ENCODE peak calls at places on chromosomes 5 and 9, in ten cellular contexts. I, Z, F, N, B, Q, X, D, P and V are unnamed samples.

GRCh38 chr5:112316006-112316405 is 103.1 kb downstream of the EPB41L4A start:
- DNase-seq in I (no peak), Z (no peak), F (no peak), N (no peak), B (no peak), Q (no peak), X (peak), D (no peak), P (no peak), V (no peak)

GRCh38 chr9:82054264-82055015 is 65.9 kb downstream of the SPATA31D1 start:
- DNase-seq in I (no peak), Z (no peak), F (no peak), N (no peak), B (no peak), Q (no peak), X (no peak), D (no peak), P (no peak), V (no peak)

GRCh38 chr5:141382469-141383294 is at the start of gene PCDHGA7:
- DNase-seq in I (no peak), Z (no peak), F (no peak), N (peak), B (no peak), Q (no peak), X (peak), D (no peak), P (peak), V (peak)

GRCh38 chr9:82780017-82780416 is 282.9 kb downstream of the RASEF start:
- DNase-seq in I (no peak), Z (no peak), F (no peak), N (no peak), B (no peak), Q (no peak), X (no peak), D (no peak), P (no peak), V (no peak)

GRCh38 chr5:170522211-170523128 is 18.6 kb downstream of the KCNIP1 start:
- DNase-seq in I (peak), Z (no peak), F (no peak), N (peak), B (no peak), Q (no peak), X (peak), D (no peak), P (no peak), V (no peak)

GRCh38 chr5:40679998-40680681 is 425 bp downstream of the PTGER4 start:
- DNase-seq in I (no peak), Z (peak), F (peak), N (no peak), B (no peak), Q (no peak), X (no peak), D (no peak), P (peak), V (no peak)

GRCh38 chr5:2530609-2531008 is 220.9 kb downstream of the IRX2 start:
- DNase-seq in I (no peak), Z (no peak), F (no peak), N (no peak), B (no peak), Q (no peak), X (no peak), D (no peak), P (no peak), V (no peak)

GRCh38 chr5:106121972-106122605 is 1548.6 kb downstream of the EFNA5 start:
- DNase-seq in I (no peak), Z (no peak), F (no peak), N (peak), B (no peak), Q (peak), X (peak), D (peak), P (peak), V (no peak)

GRCh38 chr5:100706796-100707195 is 171.6 kb downstream of the FAM174A start:
- DNase-seq in I (no peak), Z (no peak), F (no peak), N (peak), B (no peak), Q (no peak), X (peak), D (no peak), P (peak), V (no peak)

GRCh38 chr9:110208031-110208430 is at the start of gene C9orf152:
- DNase-seq in I (no peak), Z (no peak), F (no peak), N (no peak), B (no peak), Q (no peak), X (no peak), D (no peak), P (no peak), V (no peak)

GRCh38 chr5:83718195-83718825 is 2.3 kb downstream of the HAPLN1 start:
- DNase-seq in I (peak), Z (no peak), F (no peak), N (peak), B (peak), Q (peak), X (peak), D (peak), P (peak), V (no peak)

GRCh38 chr5:15013654-15014463 is 142.3 kb upstream of the ANKH start:
- DNase-seq in I (peak), Z (no peak), F (no peak), N (peak), B (peak), Q (peak), X (peak), D (peak), P (peak), V (no peak)

GRCh38 chr9:3459076-3459475 is 66.7 kb downstream of the RFX3 start:
- DNase-seq in I (no peak), Z (no peak), F (no peak), N (no peak), B (no peak), Q (no peak), X (no peak), D (peak), P (no peak), V (no peak)

GRCh38 chr9:136719212-136719880 is 7.0 kb downstream of the DIPK1B start:
- DNase-seq in I (no peak), Z (no peak), F (no peak), N (no peak), B (no peak), Q (no peak), X (no peak), D (no peak), P (no peak), V (no peak)

GRCh38 chr5:54753034-54753433 is 232.4 kb downstream of the ESM1 start:
- DNase-seq in I (peak), Z (no peak), F (peak), N (peak), B (no peak), Q (no peak), X (no peak), D (no peak), P (peak), V (no peak)

GRCh38 chr9:109117856-109118801 is 1.6 kb downstream of the TMEM245 start:
- DNase-seq in I (peak), Z (no peak), F (peak), N (peak), B (no peak), Q (no peak), X (peak), D (no peak), P (no peak), V (no peak)

GRCh38 chr9:97986466-97986865 is 3.3 kb downstream of the ANP32B start:
- DNase-seq in I (no peak), Z (no peak), F (no peak), N (no peak), B (no peak), Q (no peak), X (no peak), D (no peak), P (no peak), V (no peak)

GRCh38 chr9:86648156-86648827 is 294.1 kb upstream of the TUT7 start:
- DNase-seq in I (no peak), Z (no peak), F (no peak), N (no peak), B (no peak), Q (no peak), X (no peak), D (no peak), P (no peak), V (no peak)

GRCh38 chr9:122246666-122247065 is 17.9 kb upstream of the LHX6 start:
- DNase-seq in I (no peak), Z (no peak), F (no peak), N (no peak), B (no peak), Q (no peak), X (no peak), D (no peak), P (no peak), V (no peak)

GRCh38 chr9:118871531-118871930 is 497.7 kb downstream of the BRINP1 start:
- DNase-seq in I (no peak), Z (no peak), F (no peak), N (no peak), B (no peak), Q (no peak), X (no peak), D (no peak), P (no peak), V (no peak)

GRCh38 chr9:117868594-117868993 is 164.4 kb downstream of the TLR4 start:
- DNase-seq in I (no peak), Z (no peak), F (no peak), N (no peak), B (no peak), Q (no peak), X (no peak), D (no peak), P (no peak), V (no peak)

GRCh38 chr9:112112941-112113399 is 62.1 kb downstream of the SUSD1 start:
- DNase-seq in I (no peak), Z (no peak), F (no peak), N (peak), B (no peak), Q (no peak), X (peak), D (peak), P (no peak), V (no peak)

GRCh38 chr5:57595530-57596098 is 113.0 kb upstream of the ACTBL2 start:
- DNase-seq in I (no peak), Z (no peak), F (no peak), N (no peak), B (no peak), Q (no peak), X (no peak), D (no peak), P (peak), V (no peak)

GRCh38 chr5:155076379-155076778 is 62.8 kb downstream of the KIF4B start:
- DNase-seq in I (no peak), Z (no peak), F (no peak), N (no peak), B (no peak), Q (no peak), X (no peak), D (no peak), P (no peak), V (no peak)

GRCh38 chr5:108278285-108279240 is 103.3 kb downstream of the FBXL17 start:
- DNase-seq in I (no peak), Z (no peak), F (peak), N (no peak), B (no peak), Q (no peak), X (no peak), D (no peak), P (no peak), V (no peak)

GRCh38 chr9:121861501-121862180 is 210.2 kb downstream of the DAB2IP start:
- DNase-seq in I (peak), Z (no peak), F (peak), N (no peak), B (no peak), Q (peak), X (peak), D (no peak), P (no peak), V (no peak)

GRCh38 chr5:145697251-145698016 is 137.7 kb downstream of the PRELID2 start:
- DNase-seq in I (peak), Z (no peak), F (no peak), N (peak), B (no peak), Q (peak), X (peak), D (peak), P (peak), V (no peak)

GRCh38 chr5:57303985-57304384 is 130.1 kb downstream of the GPBP1 start:
- DNase-seq in I (no peak), Z (no peak), F (no peak), N (no peak), B (no peak), Q (no peak), X (no peak), D (no peak), P (no peak), V (no peak)

GRCh38 chr5:179140293-179140692 is 80.1 kb downstream of the ZNF354C start:
- DNase-seq in I (no peak), Z (no peak), F (no peak), N (no peak), B (no peak), Q (no peak), X (no peak), D (no peak), P (no peak), V (no peak)

DNA sequence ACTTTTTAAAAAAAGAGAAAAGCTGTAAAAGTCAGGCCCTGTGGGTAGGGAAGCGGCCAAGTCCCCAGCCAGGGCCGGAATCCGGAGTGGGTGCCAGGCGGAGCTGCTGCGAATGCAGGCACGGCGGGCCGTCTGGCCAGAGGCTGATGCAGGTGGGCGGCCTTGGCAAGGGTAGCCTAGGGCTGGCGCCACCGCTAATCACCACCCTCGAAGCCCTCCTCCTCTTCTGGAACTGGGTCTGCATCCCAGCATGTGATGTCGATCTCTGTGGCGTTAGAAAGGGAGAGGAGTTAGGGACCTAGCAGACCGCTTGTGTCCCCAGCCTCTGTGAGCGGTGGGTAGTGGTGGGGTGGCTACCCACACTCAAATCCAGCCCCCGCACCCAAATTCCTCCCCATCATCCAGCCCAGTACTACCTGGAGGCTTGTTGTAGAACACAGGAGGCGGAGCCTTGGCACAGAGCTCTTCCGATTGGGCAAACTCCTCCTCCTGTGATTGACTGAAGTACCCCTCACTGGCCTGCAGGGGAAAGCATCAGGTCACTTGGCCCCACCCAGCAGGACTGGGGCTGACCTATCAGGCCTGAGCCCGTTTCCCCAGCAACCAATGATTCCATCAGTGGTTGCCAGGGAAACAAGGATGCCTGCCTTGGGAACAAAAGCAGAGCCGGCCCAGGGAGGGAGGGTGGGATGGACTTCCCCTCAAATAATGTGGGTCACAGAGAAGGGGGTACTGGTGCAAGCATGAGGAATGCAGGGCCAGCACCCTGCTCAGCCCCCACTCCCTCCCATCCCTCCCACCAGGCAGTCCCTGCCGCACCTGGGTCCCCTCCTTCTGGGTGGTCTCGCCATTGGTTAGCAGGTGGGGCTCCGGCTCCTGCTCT is 10.9 kb downstream of the PRR7 start:
- DNase-seq in I (peak), Z (peak), F (peak), N (peak), B (peak), Q (peak), X (peak), D (peak), P (peak), V (no peak)
- TF ChIP-seq CTCF in I (peak), Z (peak), F (no peak), N (peak), B (peak), Q (peak), X (peak), D (peak), P (peak), V (peak)

GRCh38 chr9:26243298-26243697 is 565.1 kb upstream of the TUSC1 start:
- DNase-seq in I (no peak), Z (no peak), F (no peak), N (no peak), B (no peak), Q (no peak), X (no peak), D (no peak), P (no peak), V (no peak)

GRCh38 chr9:26243722-26244121 is 565.5 kb upstream of the TUSC1 start:
- DNase-seq in I (peak), Z (no peak), F (no peak), N (no peak), B (no peak), Q (no peak), X (peak), D (no peak), P (no peak), V (no peak)

GRCh38 chr9:26244661-26245060 is 566.4 kb upstream of the TUSC1 start:
- DNase-seq in I (no peak), Z (no peak), F (no peak), N (no peak), B (no peak), Q (no peak), X (no peak), D (no peak), P (no peak), V (no peak)

GRCh38 chr9:26245072-26245471 is 566.8 kb upstream of the TUSC1 start:
- DNase-seq in I (no peak), Z (no peak), F (no peak), N (no peak), B (no peak), Q (no peak), X (no peak), D (no peak), P (no peak), V (no peak)
- TF ChIP-seq CTCF in I (no peak), Z (no peak), F (no peak), N (no peak), B (no peak), Q (no peak), X (no peak), D (no peak), P (no peak), V (no peak)

DNA sequence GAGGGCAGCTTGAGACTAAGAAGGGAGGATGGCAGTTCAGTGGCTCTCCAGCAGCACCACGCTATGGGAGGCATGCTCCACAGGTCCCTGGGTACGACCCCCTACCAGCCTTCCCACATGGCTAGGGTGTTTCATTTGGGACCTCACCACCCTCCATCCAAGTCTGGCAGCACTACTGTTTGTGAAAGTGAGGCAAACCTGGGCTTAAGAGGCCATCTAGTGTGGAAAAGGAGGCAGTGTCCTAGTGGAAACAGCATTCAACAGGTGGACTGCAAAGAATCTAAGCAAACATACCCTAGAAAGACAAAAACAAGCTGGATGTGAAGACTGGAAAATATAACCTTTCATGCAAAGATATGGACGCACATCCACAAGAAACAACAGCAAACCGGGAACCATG is 4.8 kb upstream of the C5orf47 start:
- DNase-seq in I (peak), Z (no peak), F (no peak), N (peak), B (no peak), Q (no peak), X (no peak), D (no peak), P (no peak), V (no peak)
- TF ChIP-seq CTCF in I (peak), Z (peak), F (peak), N (peak), B (peak), Q (peak), X (no peak), D (peak), P (peak), V (no peak)

GRCh38 chr9:128823362-128823902 is 5.1 kb downstream of the ENDOG start:
- DNase-seq in I (no peak), Z (no peak), F (no peak), N (no peak), B (no peak), Q (no peak), X (no peak), D (no peak), P (no peak), V (no peak)

GRCh38 chr9:128823903-128824406 is 5.6 kb downstream of the SPOUT1 start:
- DNase-seq in I (no peak), Z (no peak), F (no peak), N (no peak), B (no peak), Q (no peak), X (no peak), D (no peak), P (no peak), V (no peak)

GRCh38 chr9:128828267-128828666 is 1.3 kb downstream of the SPOUT1 start:
- DNase-seq in I (no peak), Z (no peak), F (no peak), N (no peak), B (no peak), Q (no peak), X (no peak), D (no peak), P (no peak), V (no peak)

GRCh38 chr9:128824911-128825310 is 4.7 kb downstream of the SPOUT1 start:
- DNase-seq in I (no peak), Z (no peak), F (no peak), N (no peak), B (no peak), Q (no peak), X (no peak), D (no peak), P (no peak), V (no peak)

DNA sequence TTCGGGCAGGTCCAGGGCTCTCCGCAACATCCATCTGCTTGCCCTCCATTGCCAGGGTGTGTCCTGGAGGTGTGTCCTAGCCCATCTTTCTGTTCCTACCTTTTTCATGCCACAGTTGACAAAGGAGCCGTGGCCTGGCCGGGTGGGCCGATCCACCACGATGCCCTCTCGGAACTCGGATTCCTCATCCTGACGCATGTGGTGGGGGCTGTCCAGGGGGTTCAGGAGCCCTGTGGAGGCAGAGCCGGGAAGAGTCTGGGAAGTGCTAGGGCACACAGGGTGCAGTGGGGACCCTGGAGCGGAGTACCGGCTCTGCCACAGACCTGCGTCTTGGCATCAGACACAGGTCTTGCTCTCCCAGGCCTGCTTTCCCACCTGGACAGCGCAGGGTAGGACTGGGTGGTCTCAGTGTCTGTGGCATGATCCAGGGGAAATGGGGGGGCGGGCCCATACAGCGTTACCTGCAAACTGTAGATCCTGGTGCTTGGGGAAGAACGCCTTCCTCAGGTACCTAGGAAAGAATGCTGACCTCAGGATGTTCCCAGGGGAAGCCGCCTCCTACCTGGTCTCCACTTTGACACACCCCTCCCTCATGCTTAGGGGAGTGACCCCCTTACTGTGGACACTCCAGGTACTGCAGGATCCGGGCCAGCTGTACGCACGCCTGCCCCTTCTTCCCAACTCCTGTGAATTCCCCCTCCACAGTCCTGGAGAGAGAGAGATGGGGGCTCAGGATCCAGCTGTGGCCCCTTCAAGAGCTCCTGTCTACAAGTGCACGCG is 3.5 kb downstream of the SPOUT1 start:
- DNase-seq in I (no peak), Z (no peak), F (no peak), N (no peak), B (no peak), Q (no peak), X (no peak), D (no peak), P (no peak), V (no peak)
- TF ChIP-seq CTCF in I (peak), Z (peak), F (no peak), N (peak), B (no peak), Q (no peak), X (no peak), D (peak), P (peak), V (no peak)

DNA sequence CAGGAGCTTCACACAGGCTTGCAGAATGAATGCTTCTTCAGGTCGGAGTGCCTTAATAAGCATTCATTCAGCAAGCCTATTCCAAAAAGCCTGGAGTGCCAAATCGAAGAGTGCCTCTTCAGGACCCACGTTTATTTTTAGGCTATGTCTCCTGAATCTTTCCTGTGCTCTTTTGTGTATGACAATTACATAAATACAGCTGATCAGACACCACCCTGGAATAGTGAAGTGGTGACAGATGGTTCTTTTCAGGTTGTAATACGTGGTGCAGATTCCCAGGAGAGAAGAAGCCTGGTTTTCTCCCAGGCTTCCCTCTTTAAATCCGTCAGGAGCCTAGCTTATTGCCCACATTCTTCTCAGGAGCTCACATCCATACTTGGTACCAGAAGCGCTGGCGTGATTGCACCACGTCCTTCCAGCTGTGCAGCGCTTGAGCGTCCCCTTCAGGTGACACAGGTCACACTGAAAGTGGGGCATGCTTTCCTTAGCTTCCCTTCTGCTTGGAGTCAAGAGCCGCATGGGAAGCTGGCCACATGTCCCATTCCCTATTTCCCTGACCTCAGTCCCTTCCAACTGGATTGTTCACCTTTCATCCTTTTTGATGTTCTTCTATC is 123.1 kb downstream of the ADCY2 start:
- DNase-seq in I (no peak), Z (no peak), F (no peak), N (no peak), B (no peak), Q (peak), X (no peak), D (no peak), P (no peak), V (no peak)
- TF ChIP-seq CTCF in I (no peak), Z (peak), F (no peak), N (no peak), B (no peak), Q (peak), X (no peak), D (no peak), P (no peak), V (no peak)